ENCODE peak calls at places on chromosomes 13 and 19, in six cellular contexts. M is AG04450; U is GM23248; V is naive thymus-derived CD4-positive, alpha-beta T cell; F is Peyer's patch; J is aorta. X is an unnamed sample. For H3K27me3 and H3K9me3, the result is how much of the 10 kb centered on the place peaks cover.

GRCh38 chr13:54980651-54981050 is 1952.0 kb downstream of the OLFM4 start:
- DNase-seq in U (no peak), V (no peak), J (no peak), F (no peak), M (no peak), X (no peak)

GRCh38 chr13:60990032-60990733 is 425.5 kb downstream of the PCDH20 start:
- DNase-seq in V (no peak), U (no peak), F (no peak), M (no peak), J (no peak), X (no peak)

GRCh38 chr19:45130888-45131615 is 29.7 kb downstream of the NKPD1 start:
- DNase-seq in V (no peak), M (no peak), F (no peak), U (peak), J (no peak), X (no peak)

GRCh38 chr19:43467730-43468129 is 2.3 kb upstream of the LYPD3 start:
- DNase-seq in J (no peak), F (no peak), V (no peak), U (peak), M (no peak), X (no peak)

GRCh38 chr19:2199215-2199614 is 35.5 kb downstream of the DOT1L start:
- DNase-seq in U (no peak), V (no peak), F (no peak), J (no peak), M (no peak), X (no peak)

GRCh38 chr13:47553329-47553977 is 447.6 kb downstream of the SUCLA2 start:
- DNase-seq in U (no peak), V (no peak), J (no peak), M (no peak), F (no peak), X (no peak)

GRCh38 chr13:34762312-34762711 is 179.8 kb upstream of the NBEA start:
- DNase-seq in F (no peak), U (peak), M (no peak), V (no peak), J (no peak), X (no peak)

GRCh38 chr19:29371766-29372415 is 153.9 kb upstream of the VSTM2B start:
- DNase-seq in J (no peak), V (no peak), F (no peak), M (no peak), U (no peak), X (no peak)

GRCh38 chr13:94617389-94618000 is 15.8 kb downstream of the GPR180 start:
- DNase-seq in F (no peak), J (no peak), V (peak), U (peak), M (no peak), X (no peak)

GRCh38 chr19:55600336-55601028 is 394 bp downstream of the ZNF524 start:
- DNase-seq in M (no peak), V (no peak), J (peak), U (peak), F (peak), X (peak)

GRCh38 chr19:50639121-50640112 is at the start of gene SYT3:
- DNase-seq in J (peak), M (no peak), F (no peak), U (peak), V (peak), X (no peak)

GRCh38 chr19:33387351-33388230 is 14.1 kb downstream of the CEBPG start:
- DNase-seq in F (no peak), J (peak), M (no peak), V (no peak), U (no peak), X (no peak)

GRCh38 chr13:75836441-75836840 is 200.3 kb downstream of the LMO7 start:
- DNase-seq in M (no peak), J (no peak), U (no peak), F (no peak), V (no peak), X (no peak)

GRCh38 chr13:109700176-109700575 is 86.2 kb downstream of the IRS2 start:
- DNase-seq in M (no peak), J (no peak), F (no peak), U (no peak), V (no peak), X (peak)

GRCh38 chr19:28500982-28501633 is 711.8 kb downstream of the UQCRFS1 start:
- DNase-seq in M (no peak), J (no peak), U (no peak), V (no peak), F (no peak), X (no peak)

GRCh38 chr13:108375034-108375433 is 105.5 kb downstream of the TNFSF13B start:
- DNase-seq in U (no peak), M (no peak), F (no peak), V (no peak), J (no peak), X (no peak)

GRCh38 chr19:54481326-54481930 is 8.3 kb upstream of the CDC42EP5 start:
- DNase-seq in V (peak), U (peak), M (no peak), F (no peak), J (peak), X (peak)

GRCh38 chr13:101942038-101942437 is 459.8 kb downstream of the FGF14 start:
- DNase-seq in J (no peak), U (peak), V (no peak), F (no peak), M (no peak), X (no peak)

GRCh38 chr19:36605839-36606478 is 846 bp downstream of the ZNF382 start:
- DNase-seq in M (no peak), J (no peak), F (no peak), U (no peak), V (no peak), X (no peak)

GRCh38 chr19:4589579-4590410 is 30.3 kb upstream of the SEMA6B start:
- DNase-seq in M (no peak), V (no peak), F (no peak), J (no peak), U (no peak), X (no peak)

GRCh38 chr19:34145741-34146202 is 26.5 kb upstream of the LSM14A start:
- DNase-seq in V (peak), U (peak), F (peak), J (no peak), M (no peak), X (peak)

GRCh38 chr13:109180905-109181425 is 551.6 kb downstream of the MYO16 start:
- DNase-seq in F (no peak), M (peak), V (no peak), J (no peak), U (peak), X (peak)

GRCh38 chr19:42324655-42325307 is 654 bp upstream of the MEGF8 start:
- DNase-seq in J (no peak), U (no peak), F (no peak), V (no peak), M (no peak), X (no peak)

GRCh38 chr13:99971576-99972189 is at the start of gene ZIC5:
- DNase-seq in M (no peak), V (no peak), J (no peak), F (no peak), U (no peak), X (peak)
- H3K27me3 ChIP-seq in M (half or more), V (under half), J (under half), F (under half), U (half or more), X (half or more)

GRCh38 chr13:28922341-28922740 is 102.2 kb downstream of the MTUS2 start:
- DNase-seq in J (no peak), M (no peak), F (no peak), V (no peak), U (no peak), X (no peak)
- H3K9me3 ChIP-seq in J (under half), M (under half), F (under half), V (under half), U (under half), X (under half)

GRCh38 chr19:10013316-10013715 is at the start of gene RDH8:
- DNase-seq in J (no peak), M (no peak), F (no peak), U (no peak), V (no peak), X (no peak)
- H3K27me3 ChIP-seq in J (under half), M (under half), F (under half), U (under half), V (under half), X (under half)

DNA sequence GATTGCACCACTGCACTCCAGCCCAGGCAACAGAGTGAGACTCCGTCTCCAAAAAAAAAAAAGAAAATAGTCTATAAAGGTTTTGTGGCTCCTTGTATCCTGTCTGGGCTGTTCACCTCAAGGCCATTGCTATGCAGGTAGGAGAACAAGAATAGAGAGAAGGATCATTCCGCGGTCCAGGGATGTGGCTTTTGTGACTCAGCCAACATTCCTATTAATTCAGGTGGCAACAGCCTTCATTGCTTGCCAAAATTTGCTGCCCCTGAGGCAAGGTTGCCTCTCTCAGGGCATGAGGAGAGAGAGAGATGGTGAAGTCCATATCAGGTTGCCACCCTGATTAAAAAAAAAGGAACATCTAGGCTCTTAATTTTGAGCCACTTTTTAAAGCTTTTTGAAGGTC is 8.0 kb downstream of the ZNF551 start:
- DNase-seq in U (no peak), M (no peak), V (no peak), J (no peak), F (no peak), X (no peak)
- H3K9me3 ChIP-seq in U (under half), M (half or more), V (under half), J (half or more), F (under half), X (half or more)

GRCh38 chr13:57437587-57437986 is 194.0 kb upstream of the PCDH17 start:
- DNase-seq in J (no peak), U (no peak), F (no peak), V (no peak), M (no peak), X (no peak)

GRCh38 chr13:57438072-57438471 is 193.5 kb upstream of the PCDH17 start:
- DNase-seq in M (no peak), U (no peak), V (no peak), F (no peak), J (no peak), X (no peak)

GRCh38 chr13:57443494-57443893 is 188.1 kb upstream of the PCDH17 start:
- DNase-seq in M (no peak), V (no peak), F (no peak), J (no peak), U (no peak), X (no peak)
- H3K27me3 ChIP-seq in M (under half), V (under half), F (under half), J (under half), U (under half), X (under half)

GRCh38 chr19:21934131-21934530 is 76.6 kb downstream of the ZNF208 start:
- DNase-seq in F (no peak), J (no peak), V (no peak), M (no peak), U (no peak), X (no peak)
- H3K9me3 ChIP-seq in F (under half), J (under half), V (under half), M (under half), U (under half), X (under half)

DNA sequence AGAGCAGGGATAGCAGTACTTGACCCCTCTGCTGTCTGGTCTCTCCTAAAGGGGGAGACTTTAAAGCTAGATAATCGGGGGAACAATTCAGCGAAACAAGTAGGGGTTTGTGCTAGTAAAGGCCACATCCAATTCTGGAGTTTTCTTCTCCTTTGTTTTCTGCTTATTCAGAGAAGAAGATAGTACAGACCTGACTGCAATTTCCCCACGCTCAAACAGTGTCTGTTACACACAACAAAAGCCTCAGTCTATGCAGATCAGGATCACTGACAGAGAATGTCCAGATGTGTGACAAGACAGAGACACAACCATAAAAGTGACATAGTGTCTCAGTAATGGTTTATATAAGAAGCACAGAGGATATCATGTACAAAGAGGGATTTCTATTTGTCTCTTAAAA is 70.8 kb upstream of the GTF3A start:
- DNase-seq in V (no peak), M (no peak), J (no peak), F (no peak), U (no peak), X (no peak)
- H3K27me3 ChIP-seq in V (under half), M (under half), J (under half), F (under half), U (under half), X (under half)

DNA sequence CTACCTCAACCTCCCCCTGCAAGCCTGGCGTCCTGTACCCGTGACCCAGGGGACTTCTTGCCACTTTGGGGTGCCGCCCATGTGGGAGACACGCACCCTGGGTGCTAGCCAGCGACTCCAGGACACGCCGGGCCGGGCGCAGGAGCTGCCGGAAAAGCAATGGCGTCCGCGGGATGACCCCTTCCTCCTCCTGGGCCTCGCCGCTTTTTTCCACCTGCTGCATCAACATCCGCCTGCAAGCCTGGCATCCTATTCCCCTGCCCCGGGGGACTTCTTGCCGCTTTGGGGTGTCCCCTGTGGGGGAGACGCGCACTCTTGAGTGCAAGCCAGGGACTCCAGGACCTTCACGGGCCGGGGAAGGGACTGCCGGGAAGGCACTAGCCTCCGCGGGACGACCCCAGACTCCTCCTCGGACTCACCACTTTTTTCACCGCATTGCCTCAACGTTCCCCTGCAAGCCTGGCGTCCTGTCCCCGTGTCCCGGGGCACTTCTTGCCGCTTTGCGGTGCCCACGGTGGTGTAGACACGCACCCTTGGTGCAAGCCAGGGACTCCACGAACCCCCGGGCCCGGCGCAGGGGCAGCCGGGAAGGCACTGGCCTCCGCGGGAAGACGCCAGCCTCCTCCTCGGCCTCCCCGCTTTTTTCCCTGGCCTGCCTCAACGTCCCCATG is 237.8 kb downstream of the TUBA3C start:
- DNase-seq in V (no peak), M (no peak), U (no peak), F (no peak), J (no peak), X (no peak)
- H3K9me3 ChIP-seq in V (under half), M (under half), U (under half), F (under half), J (under half), X (under half)

GRCh38 chr13:76892488-76892887 is 6.3 kb upstream of the KCTD12 start:
- DNase-seq in U (no peak), J (no peak), F (no peak), M (no peak), V (no peak), X (no peak)

GRCh38 chr13:76887070-76887563 is 912 bp upstream of the KCTD12 start:
- DNase-seq in V (no peak), U (no peak), M (no peak), F (no peak), J (no peak), X (no peak)

GRCh38 chr13:76889254-76889653 is 3.0 kb upstream of the KCTD12 start:
- DNase-seq in V (no peak), F (no peak), M (no peak), U (no peak), J (no peak), X (no peak)

GRCh38 chr13:76888421-76888820 is 2.2 kb upstream of the KCTD12 start:
- DNase-seq in M (no peak), F (no peak), J (no peak), V (no peak), U (no peak), X (no peak)

DNA sequence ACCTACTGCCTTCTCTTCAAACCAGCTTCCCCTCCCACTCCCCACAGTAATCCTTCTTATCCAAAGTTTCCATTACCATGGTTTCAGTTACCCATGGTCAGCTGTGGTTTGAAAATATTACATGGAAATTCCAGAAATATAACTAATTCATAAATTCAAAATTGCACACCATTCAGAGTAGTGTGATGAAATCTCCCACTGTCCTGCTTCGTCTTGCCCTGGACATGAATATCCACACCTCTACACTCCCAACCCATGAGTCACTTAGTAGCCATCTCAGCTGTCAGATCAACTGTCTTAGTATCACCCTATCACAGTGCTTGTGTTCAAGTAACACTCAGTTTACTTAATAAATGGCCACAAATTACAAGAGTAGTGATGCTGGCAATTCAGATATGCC is 3.8 kb upstream of the KCTD12 start:
- DNase-seq in V (no peak), F (no peak), U (peak), J (no peak), M (no peak), X (no peak)
- H3K27me3 ChIP-seq in V (under half), F (under half), U (under half), J (under half), M (under half), X (under half)

GRCh38 chr19:51861870-51862622 is 25.7 kb downstream of the ZNF577 start:
- DNase-seq in J (no peak), V (no peak), M (no peak), U (no peak), F (no peak), X (no peak)
- H3K9me3 ChIP-seq in J (under half), V (under half), M (under half), U (under half), F (under half), X (under half)

X was measured in SJSA1.